ENCODE peak calls at places on chromosomes 16 and 17, in four cellular contexts. R is HepG2, M is H1, O is HCT116. A is an unnamed sample.

GRCh38 chr17:80118601-80119270 is 17.4 kb downstream of the GAA start:
- DNase-seq in R (no peak), M (no peak), O (no peak), A (peak; percentile 11)

GRCh38 chr17:17043668-17044226 is 1.5 kb downstream of the MPRIP start:
- DNase-seq in R (no peak), M (no peak), O (no peak), A (no peak)

GRCh38 chr17:5516060-5516792 is 29.9 kb downstream of the MIS12 start:
- DNase-seq in R (peak; percentile 93), M (no peak), O (peak; percentile 66), A (no peak)

GRCh38 chr16:3570420-3571062 is 6.7 kb downstream of the NLRC3 start:
- DNase-seq in R (peak; percentile 15), M (no peak), O (peak; percentile 4), A (no peak)

GRCh38 chr16:12995721-12996372 is 94.4 kb downstream of the SHISA9 start:
- DNase-seq in R (no peak), M (no peak), O (no peak), A (no peak)

GRCh38 chr16:28498666-28499065 is 4.2 kb downstream of the APOBR start:
- DNase-seq in R (no peak), M (no peak), O (no peak), A (no peak)

GRCh38 chr16:81530814-81531213 is 86.2 kb downstream of the CMIP start:
- DNase-seq in R (no peak), M (no peak), O (no peak), A (no peak)

GRCh38 chr17:43528319-43528987 is 17.7 kb downstream of the ETV4 start:
- DNase-seq in R (peak; percentile 99), M (no peak), O (no peak), A (peak; percentile 31)

GRCh38 chr16:65446441-65446840 is 324.6 kb upstream of the CDH11 start:
- DNase-seq in R (no peak), M (no peak), O (no peak), A (no peak)

GRCh38 chr17:72305964-72306551 is 185.2 kb downstream of the SOX9 start:
- DNase-seq in R (no peak), M (no peak), O (no peak), A (no peak)

DNA sequence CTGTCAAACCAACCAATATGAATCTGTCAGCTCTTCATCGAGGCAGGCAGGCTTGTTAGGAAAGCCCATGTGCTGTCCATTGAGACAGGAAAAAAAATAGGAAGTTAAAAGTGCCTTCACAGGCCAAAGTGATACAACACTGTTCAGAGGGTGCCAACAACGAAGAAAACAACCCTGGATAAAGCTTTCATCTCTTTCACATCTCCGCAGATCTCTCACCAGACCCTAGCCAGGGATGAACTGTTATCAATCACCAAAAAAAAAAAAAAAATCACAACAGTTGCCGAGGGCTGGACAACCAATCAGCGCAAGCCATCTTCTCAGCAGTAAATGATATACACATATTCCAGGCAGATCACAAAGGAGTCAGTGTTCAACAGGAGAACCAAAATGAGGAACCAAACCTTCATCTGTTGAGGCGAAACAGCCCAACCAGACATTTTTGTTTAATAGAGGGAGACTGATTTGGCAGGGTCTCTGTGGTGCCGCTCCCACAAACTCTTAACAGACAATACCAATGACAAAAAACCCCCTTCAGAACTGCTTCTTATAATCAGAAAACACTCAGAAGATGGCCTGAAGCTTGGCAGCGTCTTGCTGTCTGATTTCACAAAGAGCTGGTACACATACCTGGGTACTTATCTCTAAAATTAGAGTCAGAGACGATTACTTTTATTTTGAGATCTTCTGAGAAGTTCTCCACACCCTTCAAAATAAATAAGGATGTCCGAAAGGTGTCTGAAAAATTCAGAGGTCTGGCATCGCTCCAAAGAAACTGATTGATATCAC is 1.9 kb downstream of the MAP3K14 start:
- DNase-seq in R (no peak), M (no peak), O (no peak), A (no peak)
- TF ChIP-seq FOSL1 in R (no peak), M (no peak), O (no peak), A (no peak)

DNA sequence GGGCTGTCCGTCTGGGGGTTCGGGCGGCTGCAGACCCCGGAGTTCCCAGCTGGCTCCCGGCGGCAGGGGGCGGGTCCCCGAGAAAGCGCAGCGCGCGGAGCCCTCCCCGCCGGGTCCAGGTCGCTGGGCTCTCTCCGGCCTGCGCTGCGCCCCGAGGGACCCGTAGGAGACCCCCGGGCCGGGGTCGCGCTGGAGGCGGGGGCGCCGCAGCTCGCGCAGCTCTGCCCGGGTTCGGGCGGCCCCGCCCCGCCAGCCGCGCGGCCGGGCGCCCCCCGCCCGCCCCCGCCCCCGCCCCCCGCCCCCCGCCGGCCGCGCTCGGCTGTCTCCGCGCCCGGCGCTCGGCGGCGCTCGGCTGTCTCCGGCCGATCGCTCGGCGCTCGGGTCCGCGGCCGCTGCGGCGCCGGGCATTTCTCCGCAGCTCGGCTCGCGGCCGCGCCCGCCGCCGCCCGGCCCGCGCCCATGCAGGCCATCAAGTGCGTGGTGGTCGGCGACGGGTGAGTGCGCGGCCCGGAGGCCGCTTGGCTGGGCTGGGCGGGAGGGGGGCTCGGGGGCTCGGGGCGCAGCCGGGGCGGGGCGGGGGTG is at the start of gene RAC3:
- DNase-seq in R (no peak), M (no peak), O (no peak), A (peak; percentile 69)
- TF ChIP-seq FOSL1 in R (no peak), M (no peak), O (no peak), A (no peak)

GRCh38 chr17:40730974-40731373 is 24.2 kb downstream of the KRT25 start:
- DNase-seq in R (no peak), M (no peak), O (no peak), A (no peak)
- TF ChIP-seq FOSL1 in R (no peak), M (no peak), O (no peak), A (no peak)

GRCh38 chr17:2562162-2562858 is 31.1 kb upstream of the PAFAH1B1 start:
- DNase-seq in R (no peak), M (no peak), O (no peak), A (no peak)
- TF ChIP-seq FOSL1 in R (no peak), M (no peak), O (no peak), A (no peak)

A was measured in K562.